ENCODE peak calls at places on chromosome 13, in nine cellular contexts. O is BJ, I is A549, Q is Caco-2, N is fibroblast of lung, S is fibroblast of pulmonary artery, W is astrocyte of the cerebellum, L is astrocyte of the spinal cord, B is PC-3. T is an unnamed sample.

GRCh38 chr13:98285317-98285716 is 108.2 kb upstream of the RNF113B start:
- DNase-seq in N (no peak), Q (no peak), S (no peak), L (no peak), W (no peak), B (no peak), O (no peak), I (no peak), T (no peak)

GRCh38 chr13:71906438-71906837 is 39.4 kb upstream of the DACH1 start:
- DNase-seq in I (no peak), S (no peak), Q (no peak), W (no peak), N (no peak), L (no peak), O (no peak), B (no peak), T (no peak)

GRCh38 chr13:28220166-28220565 is 81.8 kb downstream of the PAN3 start:
- DNase-seq in W (no peak), S (peak; percentile 80), N (peak; percentile 55), B (no peak), O (no peak), Q (no peak), L (peak; percentile 20), I (no peak), T (no peak)

GRCh38 chr13:32905864-32906180 is 110.4 kb upstream of the KL start:
- DNase-seq in L (peak; percentile 23), Q (no peak), B (no peak), O (no peak), N (peak; percentile 66), S (peak; percentile 36), W (peak; percentile 46), I (no peak), T (no peak)

GRCh38 chr13:18943721-18944391 is 237.8 kb downstream of the TUBA3C start:
- DNase-seq in I (no peak), N (no peak), S (no peak), B (no peak), Q (no peak), W (no peak), L (no peak), O (no peak), T (no peak)

GRCh38 chr13:28099396-28100148 is 804 bp downstream of the FLT3 start:
- DNase-seq in W (no peak), O (no peak), B (no peak), S (no peak), Q (no peak), L (no peak), N (no peak), I (no peak), T (no peak)

GRCh38 chr13:80121038-80121437 is 219.9 kb downstream of the SPRY2 start:
- DNase-seq in L (no peak), Q (no peak), I (no peak), O (no peak), W (no peak), B (no peak), S (no peak), N (no peak), T (no peak)

GRCh38 chr13:74132152-74132767 is 1.9 kb downstream of the KLF12 start:
- DNase-seq in I (no peak), S (peak; percentile 46), N (peak; percentile 34), W (no peak), L (no peak), Q (no peak), B (peak; percentile 48), O (no peak), T (no peak)

GRCh38 chr13:27001705-27002104 is 169.9 kb downstream of the USP12 start:
- DNase-seq in L (no peak), B (no peak), W (no peak), Q (peak; percentile 54), S (no peak), N (no peak), O (no peak), I (no peak), T (no peak)

GRCh38 chr13:38348890-38349289 is 761 bp upstream of the UFM1 start:
- DNase-seq in I (peak; percentile 9), S (peak; percentile 31), O (no peak), Q (no peak), W (no peak), N (no peak), L (peak; percentile 48), B (peak; percentile 30), T (no peak)

GRCh38 chr13:75803982-75804381 is 167.9 kb downstream of the LMO7 start:
- DNase-seq in B (no peak), I (no peak), O (no peak), S (no peak), W (no peak), L (no peak), Q (no peak), N (no peak), T (no peak)

GRCh38 chr13:37412271-37412683 is 186.3 kb downstream of the POSTN start:
- DNase-seq in O (no peak), L (no peak), S (peak; percentile 18), I (no peak), B (no peak), N (peak; percentile 33), Q (no peak), W (no peak), T (no peak)

GRCh38 chr13:101875717-101876393 is 423.4 kb downstream of the ITGBL1 start:
- DNase-seq in Q (peak; percentile 37), W (peak; percentile 91), N (peak; percentile 77), B (peak; percentile 92), O (no peak), S (peak; percentile 13), L (peak; percentile 92), I (no peak), T (peak; percentile 7)

GRCh38 chr13:93116809-93117208 is 109.8 kb upstream of the GPC6 start:
- DNase-seq in N (peak; percentile 11), S (no peak), L (no peak), Q (no peak), B (peak; percentile 3), W (no peak), I (no peak), O (no peak), T (no peak)

GRCh38 chr13:78593652-78594494 is 9.5 kb downstream of the POU4F1 start:
- DNase-seq in N (no peak), I (no peak), W (no peak), Q (no peak), B (no peak), L (no peak), S (no peak), O (no peak), T (no peak)

GRCh38 chr13:78595458-78595818 is 7.9 kb downstream of the POU4F1 start:
- DNase-seq in B (no peak), L (no peak), I (no peak), W (no peak), N (peak; percentile 11), O (no peak), S (no peak), Q (no peak), T (no peak)

GRCh38 chr13:78596701-78597550 is 6.4 kb downstream of the POU4F1 start:
- DNase-seq in B (no peak), I (no peak), N (peak; percentile 25), L (no peak), W (no peak), Q (no peak), S (no peak), O (no peak), T (no peak)

GRCh38 chr13:78598382-78598781 is 5.0 kb downstream of the POU4F1 start:
- DNase-seq in W (no peak), I (no peak), O (no peak), Q (no peak), N (peak; percentile 14), B (no peak), L (no peak), S (no peak), T (no peak)

GRCh38 chr13:78595819-78596700 is 7.3 kb downstream of the POU4F1 start:
- DNase-seq in L (no peak), Q (no peak), N (peak; percentile 10), B (no peak), W (no peak), O (no peak), I (peak; percentile 23), S (no peak), T (no peak)
- H3K4me3 ChIP-seq in L (no peak overlapping the region), Q (no peak overlapping the region), N (no peak overlapping the region), B (no peak overlapping the region), W (peak overlapping the region; percentile 14), O (no peak overlapping the region), I (peak overlapping the region; percentile 33), S (no peak overlapping the region), T (no peak overlapping the region)

DNA sequence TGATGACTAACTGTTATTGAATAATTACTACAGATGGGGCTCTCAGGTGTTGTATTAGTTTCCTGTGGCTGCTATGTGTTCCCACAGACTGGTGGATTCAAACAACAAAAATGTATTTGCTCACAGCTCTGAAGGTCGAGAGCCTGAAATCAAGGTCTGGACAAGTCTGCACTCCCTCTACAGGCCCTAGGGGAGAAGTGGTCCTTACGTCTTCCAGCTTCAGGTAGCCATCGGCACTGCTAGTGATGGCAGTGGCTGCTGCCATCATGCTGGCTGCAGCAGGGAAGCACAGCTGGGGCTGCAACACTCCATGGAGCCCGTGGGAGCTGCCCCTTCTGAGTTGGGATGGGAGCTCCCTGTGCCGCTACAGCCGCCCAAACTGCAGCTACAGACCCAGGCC is 1.9 kb downstream of the TEX26 start:
- DNase-seq in O (no peak), S (no peak), Q (no peak), I (no peak), N (no peak), B (no peak), L (no peak), W (no peak), T (no peak)
- TF ChIP-seq CTCF in O (peak; percentile 3), S (peak; percentile 16), Q (no peak), I (no peak), N (no peak), B (peak; percentile 28), L (peak; percentile 29), W (peak; percentile 23), T (peak; percentile 9)

GRCh38 chr13:47890146-47890814 is 110.8 kb downstream of the SUCLA2 start:
- DNase-seq in W (no peak), I (no peak), B (no peak), N (no peak), Q (no peak), O (no peak), L (no peak), S (peak; percentile 27), T (no peak)
- H3K4me3 ChIP-seq in W (no peak overlapping the region), I (no peak overlapping the region), B (no peak overlapping the region), N (no peak overlapping the region), Q (no peak overlapping the region), O (no peak overlapping the region), L (no peak overlapping the region), S (no peak overlapping the region), T (no peak overlapping the region)

DNA sequence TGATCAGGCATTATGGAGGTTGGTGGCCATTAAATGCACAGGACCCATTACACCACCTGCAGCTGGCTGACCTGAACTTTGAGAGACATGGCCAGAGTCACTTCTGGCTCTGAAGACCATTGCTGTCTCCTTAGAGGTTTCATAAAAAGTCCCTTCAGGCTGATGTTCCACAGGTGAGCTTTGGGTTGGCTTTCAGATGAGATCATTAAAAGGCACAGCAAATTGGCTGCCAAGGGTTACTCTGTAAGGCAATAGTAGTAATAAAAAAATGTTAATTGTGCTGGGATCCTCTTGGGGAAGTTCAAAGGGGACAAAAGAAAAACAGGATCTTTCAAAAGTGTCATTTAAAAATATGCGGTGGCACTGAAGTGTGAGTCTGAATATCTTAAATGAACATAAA is 4.2 kb downstream of the OLFM4 start:
- DNase-seq in S (no peak), Q (no peak), N (no peak), L (no peak), O (no peak), I (no peak), B (no peak), W (no peak), T (no peak)
- TF ChIP-seq CTCF in S (no peak), Q (no peak), N (no peak), L (no peak), O (no peak), I (no peak), B (no peak), W (no peak), T (no peak)

T was measured in AG09309.